ENCODE peak calls at places on chromosomes 16 and 17, in ten cellular contexts. Y, F, K, J, D, C, B, R, H and L are unnamed samples.

GRCh38 chr17:11493947-11494346 is 104.3 kb upstream of the DNAH9 start:
- DNase-seq in H (no peak), F (no peak), K (peak), B (no peak), Y (no peak), C (no peak), D (no peak), J (no peak), R (no peak), L (no peak)

GRCh38 chr16:77594057-77594456 is 128.3 kb upstream of the NUDT7 start:
- DNase-seq in C (no peak), K (no peak), R (no peak), D (peak), J (no peak), B (no peak), Y (no peak), F (no peak), H (no peak), L (no peak)

GRCh38 chr16:56190903-56191806 is at the start of gene GNAO1:
- DNase-seq in J (peak), K (peak), H (peak), R (no peak), Y (peak), C (peak), D (peak), B (peak), F (peak), L (peak)

GRCh38 chr16:52439171-52439701 is 107.7 kb downstream of the TOX3 start:
- DNase-seq in R (no peak), C (no peak), B (no peak), D (no peak), J (no peak), Y (no peak), H (no peak), K (no peak), F (no peak), L (no peak)

GRCh38 chr16:67431805-67432476 is 1.0 kb downstream of the HSD11B2 start:
- DNase-seq in H (no peak), C (no peak), D (no peak), K (no peak), R (no peak), B (no peak), Y (no peak), J (no peak), F (no peak), L (no peak)

GRCh38 chr17:80394629-80395216 is 20.2 kb upstream of the ENDOV start:
- DNase-seq in Y (no peak), B (peak), R (no peak), K (no peak), C (no peak), D (no peak), F (no peak), H (no peak), J (no peak), L (no peak)

GRCh38 chr17:49715717-49716279 is 8.0 kb upstream of the SLC35B1 start:
- DNase-seq in D (no peak), H (no peak), C (no peak), F (no peak), R (no peak), Y (no peak), J (no peak), B (no peak), K (no peak), L (no peak)

GRCh38 chr16:2284001-2284770 is 16.3 kb upstream of the RNPS1 start:
- DNase-seq in K (no peak), C (no peak), J (no peak), B (no peak), D (no peak), F (no peak), R (no peak), H (no peak), Y (no peak), L (no peak)

GRCh38 chr16:66660422-66661209 is 35.9 kb downstream of the CMTM4 start:
- DNase-seq in Y (peak), H (peak), D (peak), R (no peak), B (peak), C (peak), J (peak), F (peak), K (peak), L (peak)

GRCh38 chr17:9177212-9177611 is 155.9 kb downstream of the NTN1 start:
- DNase-seq in R (no peak), K (no peak), F (no peak), H (no peak), J (no peak), C (no peak), D (no peak), Y (no peak), B (no peak), L (no peak)

GRCh38 chr16:86740817-86741799 is 162.8 kb downstream of the FOXL1 start:
- DNase-seq in B (peak), K (peak), Y (peak), D (peak), H (peak), C (peak), F (peak), R (peak), J (no peak), L (peak)

GRCh38 chr17:69761767-69762321 is 313.2 kb upstream of the KCNJ16 start:
- DNase-seq in C (peak), R (no peak), B (no peak), Y (no peak), J (no peak), F (peak), H (peak), D (peak), K (no peak), L (peak)

GRCh38 chr16:21184834-21185233 is 26.4 kb downstream of the LDAF1 start:
- DNase-seq in B (no peak), K (no peak), J (no peak), R (no peak), H (no peak), C (peak), Y (no peak), D (no peak), F (peak), L (no peak)

GRCh38 chr16:86378128-86378527 is 132.2 kb upstream of the FOXF1 start:
- DNase-seq in C (no peak), D (no peak), H (no peak), B (no peak), Y (no peak), R (no peak), K (no peak), F (no peak), J (no peak), L (no peak)

GRCh38 chr17:76983075-76983411 is 114.8 kb downstream of the MGAT5B start:
- DNase-seq in R (no peak), J (no peak), C (no peak), H (no peak), B (no peak), F (no peak), K (no peak), Y (no peak), D (no peak), L (no peak)

GRCh38 chr16:86505899-86506864 is 4.1 kb upstream of the FOXF1 start:
- DNase-seq in R (no peak), D (no peak), J (no peak), B (no peak), Y (no peak), C (no peak), K (no peak), H (no peak), F (no peak), L (no peak)

GRCh38 chr16:88917915-88918627 is 51.6 kb upstream of the PABPN1L start:
- DNase-seq in F (no peak), B (no peak), J (no peak), Y (no peak), H (no peak), K (no peak), R (no peak), C (no peak), D (no peak), L (no peak)

GRCh38 chr17:65407017-65407416 is 154.4 kb downstream of the AXIN2 start:
- DNase-seq in Y (no peak), B (no peak), R (no peak), F (peak), K (no peak), J (no peak), C (peak), D (no peak), H (no peak), L (peak)

GRCh38 chr16:57791156-57791902 is 11.0 kb downstream of the KIFC3 start:
- DNase-seq in F (no peak), D (no peak), H (no peak), R (no peak), K (no peak), Y (no peak), J (no peak), C (no peak), B (no peak), L (no peak)

GRCh38 chr16:87789437-87790277 is 23.9 kb upstream of the KLHDC4 start:
- DNase-seq in J (no peak), Y (peak), B (no peak), R (no peak), C (peak), K (no peak), F (peak), D (no peak), H (peak), L (no peak)

GRCh38 chr17:28949185-28950016 is 1.9 kb downstream of the PHF12 start:
- DNase-seq in C (peak), D (peak), B (peak), R (no peak), J (peak), Y (peak), K (peak), F (peak), H (peak), L (peak)

GRCh38 chr16:11129378-11129781 is 126.6 kb downstream of the SOCS1 start:
- DNase-seq in H (peak), C (peak), D (no peak), K (peak), R (no peak), F (peak), B (no peak), J (no peak), Y (peak), L (no peak)

GRCh38 chr17:47806026-47806912 is 15.3 kb downstream of the OSBPL7 start:
- DNase-seq in F (no peak), R (no peak), J (peak), D (no peak), H (no peak), B (no peak), K (no peak), C (no peak), Y (no peak), L (no peak)

GRCh38 chr17:50271173-50271750 is 3.0 kb upstream of the TMEM92 start:
- DNase-seq in F (peak), B (no peak), J (peak), K (no peak), Y (no peak), C (peak), D (no peak), R (no peak), H (peak), L (no peak)

GRCh38 chr17:36682804-36683203 is 81.4 kb downstream of the MRM1 start:
- DNase-seq in B (no peak), Y (no peak), R (no peak), H (no peak), K (no peak), D (no peak), J (no peak), F (no peak), C (no peak), L (no peak)

GRCh38 chr17:40331743-40332641 is 23.0 kb downstream of the RARA start:
- DNase-seq in R (no peak), C (peak), Y (peak), F (peak), D (peak), B (no peak), J (no peak), H (peak), K (no peak), L (peak)

GRCh38 chr17:10120749-10121148 is 77.7 kb downstream of the GAS7 start:
- DNase-seq in J (no peak), F (no peak), K (no peak), B (no peak), C (no peak), Y (peak), R (no peak), H (no peak), D (no peak), L (peak)

GRCh38 chr17:4492762-4493561 is 5.7 kb upstream of the SPNS2 start:
- DNase-seq in C (peak), D (peak), F (peak), B (peak), R (peak), J (peak), Y (no peak), H (no peak), K (peak), L (peak)

GRCh38 chr17:50184611-50185398 is 16.6 kb downstream of the COL1A1 start:
- DNase-seq in J (peak), H (no peak), F (peak), K (no peak), D (no peak), B (no peak), C (peak), R (no peak), Y (peak), L (peak)

GRCh38 chr16:73616186-73616585 is 568.3 kb upstream of the ZFHX3 start:
- DNase-seq in D (no peak), H (no peak), C (no peak), K (no peak), F (no peak), Y (no peak), R (peak), B (no peak), J (no peak), L (no peak)

GRCh38 chr16:11030990-11031510 is 86.7 kb downstream of the CLEC16A start:
- DNase-seq in K (no peak), B (no peak), C (no peak), D (no peak), J (no peak), F (no peak), R (no peak), Y (no peak), H (no peak), L (no peak)

GRCh38 chr17:30824002-30824355 is 513 bp downstream of the CRLF3 start:
- DNase-seq in D (no peak), J (no peak), C (peak), Y (no peak), F (no peak), H (no peak), K (peak), B (no peak), R (no peak), L (no peak)

GRCh38 chr17:74532115-74532514 is 840 bp upstream of the CD300LB start:
- DNase-seq in C (no peak), H (no peak), J (peak), Y (peak), D (no peak), F (no peak), B (no peak), K (peak), R (no peak), L (no peak)

GRCh38 chr17:77022766-77023165 is 118.0 kb upstream of the SEC14L1 start:
- DNase-seq in F (no peak), Y (no peak), H (no peak), R (no peak), B (no peak), C (no peak), K (no peak), J (no peak), D (no peak), L (no peak)

GRCh38 chr17:4488989-4489595 is 9.6 kb upstream of the SPNS2 start:
- DNase-seq in B (no peak), D (no peak), F (no peak), Y (no peak), R (no peak), J (no peak), C (no peak), K (no peak), H (no peak), L (peak)

GRCh38 chr17:78144736-78145641 is 1.2 kb upstream of the C17orf99 start:
- DNase-seq in B (no peak), D (no peak), J (peak), R (no peak), F (peak), Y (peak), C (no peak), H (no peak), K (no peak), L (no peak)

GRCh38 chr17:78146471-78146869 is 285 bp downstream of the C17orf99 start:
- DNase-seq in B (no peak), R (no peak), D (no peak), H (no peak), J (no peak), K (no peak), F (no peak), Y (no peak), C (no peak), L (no peak)

GRCh38 chr17:78146881-78147280 is 696 bp downstream of the C17orf99 start:
- DNase-seq in Y (no peak), J (no peak), R (no peak), B (no peak), C (no peak), K (no peak), H (no peak), F (no peak), D (no peak), L (no peak)

GRCh38 chr17:78148286-78149016 is 2.3 kb downstream of the C17orf99 start:
- DNase-seq in Y (no peak), C (no peak), K (no peak), R (no peak), B (no peak), F (no peak), H (no peak), J (no peak), D (no peak), L (no peak)

DNA sequence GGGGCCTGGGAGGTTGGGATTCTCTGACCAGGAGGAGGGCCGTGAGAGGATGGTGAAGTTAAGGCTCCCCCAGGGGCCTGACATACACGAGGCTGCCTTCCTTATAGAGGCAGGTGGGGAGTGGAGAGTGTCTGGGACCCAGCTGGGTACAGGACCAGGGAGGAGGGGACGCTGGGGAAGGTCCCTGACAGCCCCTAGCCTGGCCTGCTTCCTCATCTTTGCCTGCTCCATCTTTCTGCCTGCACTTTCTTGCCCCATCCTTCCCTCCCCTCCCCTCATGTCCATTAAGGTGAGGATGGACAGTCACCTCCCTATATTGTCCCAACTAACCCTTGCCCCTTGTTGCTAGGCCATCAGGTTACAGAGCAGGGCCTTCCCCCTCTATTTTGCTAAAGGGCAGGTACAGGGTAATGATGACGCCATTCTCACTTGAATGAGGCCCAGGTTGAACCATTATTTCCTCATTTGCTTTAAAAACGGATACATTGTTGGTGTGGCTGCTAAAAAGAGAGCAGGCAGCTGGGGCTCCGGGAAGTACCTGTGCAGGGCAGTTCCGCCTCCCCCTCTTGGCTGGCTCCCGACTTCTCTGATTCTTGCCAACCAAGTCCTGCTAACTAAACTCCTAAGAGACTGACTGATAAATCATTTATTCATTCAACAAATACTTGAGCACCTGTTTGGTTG is 1.3 kb downstream of the C17orf99 start:
- DNase-seq in B (no peak), Y (no peak), F (no peak), C (no peak), K (no peak), J (peak), D (no peak), H (no peak), R (no peak), L (no peak)
- H3K4me3 ChIP-seq in B (no peak), Y (no peak), F (no peak), C (no peak), K (no peak), J (no peak), D (no peak), H (no peak), R (no peak), L (no peak)

GRCh38 chr16:3295209-3295608 is 10.0 kb downstream of the TIGD7 start:
- DNase-seq in J (no peak), R (no peak), C (no peak), B (no peak), Y (no peak), H (no peak), D (no peak), K (no peak), F (no peak), L (no peak)

GRCh38 chr16:3285131-3285530 is 1.8 kb downstream of the ZNF263 start:
- DNase-seq in D (no peak), B (no peak), H (no peak), J (no peak), C (no peak), F (no peak), Y (no peak), K (no peak), R (no peak), L (no peak)

GRCh38 chr16:3295783-3296182 is 9.4 kb downstream of the TIGD7 start:
- DNase-seq in K (no peak), C (no peak), Y (no peak), F (no peak), D (no peak), H (no peak), R (no peak), B (no peak), J (no peak), L (no peak)

GRCh38 chr16:3292604-3293003 is 9.3 kb downstream of the ZNF263 start:
- DNase-seq in B (no peak), R (no peak), J (no peak), K (no peak), Y (no peak), C (peak), F (no peak), D (no peak), H (no peak), L (peak)

DNA sequence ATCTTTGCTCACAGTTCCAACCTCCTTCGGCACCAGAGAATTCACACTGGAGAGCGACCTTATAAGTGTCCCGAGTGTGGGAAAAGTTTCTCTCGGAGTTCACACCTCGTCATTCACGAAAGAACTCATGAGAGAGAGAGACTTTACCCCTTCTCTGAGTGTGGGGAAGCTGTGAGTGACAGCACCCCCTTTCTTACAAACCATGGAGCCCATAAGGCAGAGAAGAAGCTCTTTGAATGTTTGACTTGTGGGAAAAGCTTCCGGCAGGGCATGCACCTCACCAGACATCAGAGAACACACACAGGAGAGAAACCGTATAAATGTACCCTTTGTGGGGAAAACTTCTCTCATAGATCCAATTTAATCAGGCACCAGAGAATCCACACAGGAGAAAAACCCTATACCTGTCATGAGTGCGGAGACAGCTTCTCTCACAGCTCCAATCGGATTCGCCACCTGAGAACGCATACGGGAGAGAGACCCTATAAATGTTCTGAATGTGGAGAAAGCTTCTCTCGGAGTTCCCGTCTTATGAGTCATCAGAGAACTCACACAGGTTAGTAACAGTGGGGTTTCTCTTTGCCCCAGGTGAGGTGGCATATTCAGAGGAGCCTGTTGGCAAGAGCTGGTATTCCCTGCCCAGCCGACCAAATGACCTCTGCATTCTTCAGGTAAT is 6.8 kb downstream of the ZNF263 start:
- DNase-seq in D (no peak), B (no peak), F (no peak), Y (no peak), H (no peak), C (peak), J (no peak), R (no peak), K (no peak), L (no peak)
- H3K4me3 ChIP-seq in D (no peak), B (no peak), F (no peak), Y (no peak), H (no peak), C (no peak), J (no peak), R (no peak), K (no peak), L (no peak)

GRCh38 chr16:17461951-17462729 is 8.6 kb downstream of the XYLT1 start:
- DNase-seq in Y (no peak), C (no peak), J (peak), F (no peak), R (no peak), K (no peak), H (no peak), D (no peak), B (no peak), L (no peak)
- H3K4me3 ChIP-seq in Y (no peak), C (no peak), J (no peak), F (no peak), R (no peak), K (no peak), H (no peak), D (no peak), B (no peak), L (no peak)

GRCh38 chr17:78981010-78981888 is 1.5 kb upstream of the LGALS3BP start:
- DNase-seq in F (no peak), J (no peak), C (no peak), Y (no peak), H (no peak), K (no peak), R (no peak), B (no peak), D (no peak), L (no peak)
- H3K4me3 ChIP-seq in F (no peak), J (no peak), C (no peak), Y (no peak), H (no peak), K (no peak), R (no peak), B (no peak), D (no peak), L (no peak)

GRCh38 chr17:7017827-7018200 is 5.0 kb upstream of the BCL6B start:
- DNase-seq in J (no peak), K (no peak), C (no peak), F (no peak), H (no peak), Y (no peak), B (no peak), D (no peak), R (no peak), L (no peak)
- H3K4me3 ChIP-seq in J (no peak), K (no peak), C (no peak), F (no peak), H (no peak), Y (peak), B (no peak), D (no peak), R (no peak), L (no peak)